ENCODE peak calls at places on chromosomes 2 and 18, in seven cellular contexts. D is foreskin fibroblast, U is fibroblast of lung, C is neural progenitor cell, S is B cell, X is colonic mucosa, T is HCT116. B is an unnamed sample.

GRCh38 chr2:157443795-157444642 is at the start of gene CYTIP:
- DNase-seq in D (no peak), U (no peak), C (no peak), S (peak), X (peak), T (no peak), B (peak)

GRCh38 chr2:91442246-91442905 is 2750.9 kb downstream of the RPIA start:
- DNase-seq in D (no peak), U (no peak), C (peak), S (peak), X (peak), T (no peak), B (no peak)

GRCh38 chr2:121608367-121608766 is 40.9 kb downstream of the CLASP1 start:
- DNase-seq in D (no peak), U (peak), C (no peak), S (no peak), X (no peak), T (no peak), B (no peak)

GRCh38 chr2:203871371-203871983 is 3.9 kb downstream of the CTLA4 start:
- DNase-seq in D (no peak), U (no peak), C (no peak), S (no peak), X (no peak), T (no peak), B (no peak)

GRCh38 chr2:80153768-80154167 is 150.8 kb downstream of the LRRTM1 start:
- DNase-seq in D (no peak), U (no peak), C (no peak), S (no peak), X (no peak), T (no peak), B (no peak)

GRCh38 chr2:237411683-237412349 is 2.1 kb downstream of the COL6A3 start:
- DNase-seq in D (no peak), U (no peak), C (no peak), S (no peak), X (no peak), T (no peak), B (no peak)

GRCh38 chr18:52341617-52342381 is 1.8 kb downstream of the DCC start:
- DNase-seq in D (peak), U (peak), C (peak), S (no peak), X (no peak), T (no peak), B (no peak)

GRCh38 chr2:8424997-8425900 is 256.6 kb upstream of the ID2 start:
- DNase-seq in D (no peak), U (no peak), C (no peak), S (no peak), X (no peak), T (no peak), B (peak)

GRCh38 chr18:23354625-23355024 is 98.5 kb upstream of the RIOK3 start:
- DNase-seq in D (no peak), U (peak), C (no peak), S (no peak), X (no peak), T (no peak), B (no peak)

GRCh38 chr18:77635441-77635840 is 385.8 kb downstream of the GALR1 start:
- DNase-seq in D (no peak), U (no peak), C (no peak), S (no peak), X (no peak), T (no peak), B (no peak)

GRCh38 chr18:74234326-74235171 is 57.2 kb downstream of the CYB5A start:
- DNase-seq in D (peak), U (peak), C (no peak), S (no peak), X (peak), T (no peak), B (no peak)

GRCh38 chr2:12732663-12733062 is 15.9 kb downstream of the TRIB2 start:
- DNase-seq in D (no peak), U (no peak), C (no peak), S (no peak), X (no peak), T (no peak), B (no peak)

GRCh38 chr2:40204268-40204667 is 247.6 kb downstream of the SLC8A1 start:
- DNase-seq in D (peak), U (peak), C (peak), S (no peak), X (no peak), T (no peak), B (no peak)

GRCh38 chr18:47983946-47984345 is 53.5 kb upstream of the SMAD2 start:
- DNase-seq in D (no peak), U (no peak), C (no peak), S (no peak), X (no peak), T (no peak), B (no peak)
- TF ChIP-seq CTCF in D (no peak), U (no peak), C (no peak), S (no peak), X (no peak), T (no peak), B (no peak)

GRCh38 chr18:55781481-55781957 is 193.5 kb upstream of the TCF4 start:
- DNase-seq in D (peak), U (peak), C (peak), S (no peak), X (no peak), T (no peak), B (no peak)

GRCh38 chr18:55780591-55781071 is 192.6 kb upstream of the TCF4 start:
- DNase-seq in D (peak), U (peak), C (no peak), S (peak), X (no peak), T (no peak), B (no peak)

GRCh38 chr18:55778731-55779460 is 190.9 kb upstream of the TCF4 start:
- DNase-seq in D (no peak), U (peak), C (peak), S (peak), X (no peak), T (no peak), B (no peak)

GRCh38 chr18:55779461-55779710 is 191.4 kb upstream of the TCF4 start:
- DNase-seq in D (no peak), U (no peak), C (no peak), S (peak), X (no peak), T (no peak), B (no peak)

DNA sequence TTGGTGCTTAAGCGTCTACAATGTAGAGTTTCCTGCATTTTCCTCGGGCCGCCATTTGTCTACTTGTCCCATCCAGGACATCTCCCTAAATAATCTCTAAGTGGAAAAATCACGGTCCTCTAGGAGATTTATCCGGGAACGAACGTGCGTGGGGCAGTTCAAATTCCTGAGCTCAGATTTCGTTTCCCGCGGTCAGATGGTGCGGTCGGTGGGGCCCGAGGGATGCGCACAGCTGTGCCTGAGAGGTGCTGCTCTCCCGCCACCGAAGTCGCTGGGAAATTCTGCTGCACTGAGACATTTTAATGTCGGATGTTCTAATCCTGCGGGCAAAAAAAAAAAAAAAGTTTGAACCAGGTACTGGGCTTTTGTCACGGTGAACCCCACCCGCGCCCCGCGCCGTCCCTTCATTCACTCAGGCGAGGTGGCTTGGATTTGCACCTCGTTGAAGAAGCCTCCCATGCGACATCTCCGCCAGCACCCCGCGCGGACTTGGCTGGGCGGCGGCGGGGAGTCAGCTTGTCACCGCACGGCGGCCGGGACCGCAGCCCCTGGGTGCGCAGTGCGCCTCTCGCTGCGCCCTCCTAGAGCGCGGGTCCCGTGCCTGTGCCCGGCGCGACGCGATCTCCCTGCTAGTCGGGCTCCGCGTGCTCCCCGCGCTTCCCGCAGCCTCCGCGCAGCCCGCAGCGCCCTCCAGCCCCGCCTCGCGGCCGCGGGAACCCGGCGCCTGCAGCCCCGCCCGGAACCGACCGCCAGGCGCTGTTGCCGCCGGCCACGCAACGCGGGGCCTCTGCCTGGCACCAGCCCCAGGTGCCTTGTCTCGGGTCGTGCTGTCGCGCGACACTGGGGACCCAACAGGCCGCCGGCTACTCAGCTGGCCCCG is 192.0 kb upstream of the TCF4 start:
- DNase-seq in D (no peak), U (peak), C (peak), S (peak), X (no peak), T (no peak), B (no peak)
- TF ChIP-seq CTCF in D (peak), U (no peak), C (peak), S (peak), X (no peak), T (no peak), B (no peak)

DNA sequence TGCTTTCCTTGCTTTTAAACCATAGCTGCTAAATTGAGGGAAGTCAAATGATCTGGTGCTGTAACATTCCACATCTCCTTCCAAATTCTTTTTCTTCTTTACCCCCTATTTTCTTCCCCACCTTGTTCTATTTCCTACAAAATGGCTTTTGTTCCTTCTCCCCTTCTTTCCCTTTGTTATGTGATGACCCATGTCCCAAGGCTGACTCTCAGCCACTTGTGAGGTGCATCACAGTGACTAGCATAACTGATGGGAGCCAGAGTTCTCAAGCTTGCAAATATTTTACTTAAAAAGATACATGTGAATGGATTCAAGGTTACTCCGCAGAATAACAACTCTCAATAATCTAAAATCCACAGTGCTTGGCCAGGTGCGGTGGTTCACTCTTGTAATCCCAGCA is 100.3 kb upstream of the CERS6 start:
- DNase-seq in D (no peak), U (no peak), C (no peak), S (no peak), X (no peak), T (no peak), B (no peak)
- TF ChIP-seq CTCF in D (no peak), U (no peak), C (no peak), S (no peak), X (no peak), T (no peak), B (no peak)

DNA sequence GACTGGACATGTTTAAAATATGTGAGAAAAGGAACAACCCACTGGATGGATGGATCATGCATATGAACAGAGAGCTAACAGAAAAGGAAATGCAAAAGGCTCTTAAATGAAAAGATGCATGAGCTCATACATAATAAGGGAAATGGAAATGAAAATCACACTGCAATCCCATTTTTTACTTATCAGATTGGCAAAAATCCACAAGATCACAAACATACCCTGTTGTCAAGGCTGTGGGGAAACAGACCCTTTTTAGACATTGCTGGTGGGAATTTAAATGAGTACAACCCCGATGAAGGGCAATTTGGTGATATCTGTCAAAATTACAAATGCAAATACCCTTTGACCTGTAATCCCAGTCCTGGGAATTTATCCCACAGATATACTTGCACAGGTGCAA is 440.5 kb upstream of the SLC14A2 start:
- DNase-seq in D (no peak), U (no peak), C (no peak), S (no peak), X (no peak), T (no peak), B (no peak)
- TF ChIP-seq CTCF in D (no peak), U (no peak), C (no peak), S (no peak), X (no peak), T (no peak), B (no peak)

DNA sequence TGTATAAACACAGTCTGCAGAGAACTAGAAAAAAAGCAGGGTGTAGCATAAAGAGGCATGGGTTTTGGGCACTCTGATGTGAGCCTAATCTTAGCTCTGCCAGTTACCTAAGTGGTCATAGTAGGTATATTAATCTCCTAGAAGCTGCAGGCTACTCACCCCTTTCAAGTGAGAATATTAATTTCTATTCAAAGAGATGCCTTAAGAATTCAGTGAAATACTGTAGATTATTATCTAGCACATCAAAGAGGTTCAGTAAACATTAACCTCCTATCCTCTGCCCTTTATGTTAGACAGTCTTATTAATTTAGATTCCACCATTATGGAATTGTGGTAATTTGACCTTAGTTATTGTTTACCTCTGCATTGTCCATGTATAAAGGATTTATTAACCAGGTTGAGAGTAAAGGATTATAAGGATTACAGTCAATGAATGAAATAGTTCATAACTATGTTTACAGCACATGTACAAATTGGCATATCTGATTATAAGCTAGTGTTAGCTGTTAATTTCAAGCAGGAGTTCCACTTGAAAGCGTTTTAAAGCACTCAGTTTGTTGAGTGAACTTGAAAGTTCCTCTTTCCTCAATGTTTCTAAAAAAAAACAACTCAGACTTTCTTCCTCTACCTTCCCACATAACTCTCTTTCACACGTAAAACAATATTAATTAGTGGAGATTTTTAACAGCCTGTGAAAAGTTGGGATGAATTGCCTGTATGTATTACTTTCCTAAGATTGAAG is 150.6 kb upstream of the EPC2 start:
- DNase-seq in D (no peak), U (no peak), C (no peak), S (peak), X (no peak), T (no peak), B (no peak)
- TF ChIP-seq CTCF in D (no peak), U (no peak), C (no peak), S (no peak), X (no peak), T (no peak), B (no peak)

DNA sequence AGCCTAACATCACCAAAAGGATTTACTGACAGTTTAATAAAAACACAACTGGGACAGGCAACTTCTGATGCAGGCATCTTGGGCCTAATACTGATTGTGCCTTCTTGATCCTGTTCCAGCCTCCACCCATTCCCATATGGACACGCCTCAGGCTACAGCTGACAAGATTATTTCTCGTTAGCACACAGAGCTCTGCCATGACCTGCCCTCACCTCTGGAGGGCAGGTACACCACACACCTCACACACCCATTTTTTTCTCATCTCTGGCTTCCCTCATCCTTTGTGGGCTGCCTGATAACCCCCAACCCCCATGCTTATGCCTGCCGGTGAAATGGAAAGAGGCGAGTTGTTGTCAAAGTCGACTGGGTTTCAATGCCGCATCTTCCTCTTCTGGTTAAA is 147.0 kb downstream of the ANTXR1 start:
- DNase-seq in D (no peak), U (no peak), C (peak), S (no peak), X (peak), T (no peak), B (no peak)
- TF ChIP-seq CTCF in D (no peak), U (no peak), C (no peak), S (no peak), X (peak), T (no peak), B (no peak)

DNA sequence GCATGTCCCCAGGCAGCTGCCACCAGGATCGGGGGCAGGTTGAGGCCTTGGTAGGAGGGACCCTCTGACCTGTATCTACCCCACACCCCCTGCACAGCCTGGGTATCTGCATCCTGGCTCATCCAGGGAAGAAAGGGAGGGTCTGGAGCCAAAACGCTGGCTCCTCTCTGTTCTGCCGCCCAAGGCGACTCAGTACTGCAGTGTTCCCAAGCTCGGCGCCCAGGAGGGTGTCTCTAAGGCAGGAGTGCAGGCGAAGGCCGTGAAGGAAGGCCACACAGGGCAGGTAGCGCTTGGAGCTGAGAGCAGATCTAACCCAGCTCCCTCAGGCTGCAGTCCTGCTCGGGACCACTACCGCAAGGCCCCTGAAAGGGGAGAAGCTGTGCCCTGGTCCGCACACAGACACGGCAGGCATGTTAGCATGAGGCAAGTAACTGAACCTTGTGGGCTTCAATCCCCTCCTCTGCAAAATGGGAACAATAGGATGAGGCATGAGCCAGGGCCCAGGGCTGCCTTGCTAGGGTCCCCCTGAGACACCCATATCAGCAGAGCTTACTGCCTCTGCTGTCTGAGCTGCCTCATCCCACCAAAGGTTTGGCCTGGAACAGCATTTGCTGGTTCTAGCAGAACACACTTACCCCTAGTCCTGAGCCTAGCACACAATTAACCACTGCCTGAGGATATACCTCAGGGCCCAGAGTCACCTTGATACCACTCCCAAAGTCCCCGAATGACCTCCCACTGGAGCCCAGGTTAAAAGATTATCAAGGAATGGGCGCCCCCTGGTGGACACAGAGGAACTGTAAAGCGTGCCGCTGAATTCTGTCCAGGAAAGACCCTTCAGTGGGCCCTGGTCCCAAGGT is 6.5 kb downstream of the PTMA start:
- DNase-seq in D (no peak), U (peak), C (peak), S (peak), X (peak), T (peak), B (peak)
- TF ChIP-seq CTCF in D (peak), U (peak), C (peak), S (peak), X (peak), T (peak), B (peak)

B was measured in natural killer cell.